ENCODE peak calls at places on chromosomes 6 and 20, in seven cellular contexts. One of them, this sample, is unnamed.
A peak's percentile ranks its signal among the peaks of the same experiment; 100 is the strongest.

GRCh38 chr20:39605908-39606307 is 643.8 kb downstream of the DHX35 start:
- DNase-seq in kidney glomerular epithelial cell: no peak
- DNase-seq in tibial artery: no peak
- DNase-seq in foreskin keratinocyte: peak; percentile 86
- DNase-seq in amniotic stem cell: no peak
- DNase-seq in adrenal gland: no peak
- DNase-seq in Calu3: no peak
- DNase-seq in this sample: no peak

GRCh38 chr20:47748851-47749250 is 36.4 kb downstream of the SULF2 start:
- DNase-seq in tibial artery: no peak
- DNase-seq in foreskin keratinocyte: no peak
- DNase-seq in adrenal gland: no peak
- DNase-seq in Calu3: no peak
- DNase-seq in kidney glomerular epithelial cell: no peak
- DNase-seq in amniotic stem cell: no peak
- DNase-seq in this sample: no peak

GRCh38 chr20:31869942-31870702 is at the start of the genes DUSP15 and TTLL9:
- DNase-seq in foreskin keratinocyte: no peak
- DNase-seq in kidney glomerular epithelial cell: no peak
- DNase-seq in tibial artery: peak; percentile 80
- DNase-seq in amniotic stem cell: no peak
- DNase-seq in adrenal gland: peak; percentile 70
- DNase-seq in Calu3: peak; percentile 46
- DNase-seq in this sample: peak; percentile 81

GRCh38 chr20:1417273-1417672 is 24.4 kb upstream of the FKBP1A start:
- DNase-seq in tibial artery: no peak
- DNase-seq in kidney glomerular epithelial cell: peak; percentile 31
- DNase-seq in foreskin keratinocyte: peak; percentile 99
- DNase-seq in amniotic stem cell: no peak
- DNase-seq in Calu3: no peak
- DNase-seq in adrenal gland: no peak
- DNase-seq in this sample: no peak

GRCh38 chr6:55886185-55886836 is 10.9 kb upstream of the BMP5 start:
- DNase-seq in kidney glomerular epithelial cell: peak; percentile 34
- DNase-seq in foreskin keratinocyte: no peak
- DNase-seq in Calu3: no peak
- DNase-seq in tibial artery: no peak
- DNase-seq in amniotic stem cell: no peak
- DNase-seq in adrenal gland: no peak
- DNase-seq in this sample: no peak

GRCh38 chr20:44622501-44623270 is 28.8 kb downstream of the ADA start:
- DNase-seq in Calu3: no peak
- DNase-seq in foreskin keratinocyte: no peak
- DNase-seq in adrenal gland: no peak
- DNase-seq in tibial artery: no peak
- DNase-seq in kidney glomerular epithelial cell: no peak
- DNase-seq in amniotic stem cell: no peak
- DNase-seq in this sample: no peak

GRCh38 chr20:61886721-61887658 is 178.7 kb downstream of the TAF4 start:
- DNase-seq in kidney glomerular epithelial cell: no peak
- DNase-seq in adrenal gland: peak; percentile 22
- DNase-seq in tibial artery: no peak
- DNase-seq in Calu3: peak; percentile 64
- DNase-seq in foreskin keratinocyte: peak; percentile 38
- DNase-seq in amniotic stem cell: no peak
- DNase-seq in this sample: no peak

GRCh38 chr6:42564496-42564890 is 664 bp downstream of the UBR2 start:
- DNase-seq in kidney glomerular epithelial cell: peak; percentile 29
- DNase-seq in amniotic stem cell: no peak
- DNase-seq in Calu3: no peak
- DNase-seq in foreskin keratinocyte: peak; percentile 47
- DNase-seq in tibial artery: no peak
- DNase-seq in adrenal gland: no peak
- DNase-seq in this sample: no peak

GRCh38 chr20:37282558-37282957 is 6.9 kb upstream of the MANBAL start:
- DNase-seq in Calu3: no peak
- DNase-seq in amniotic stem cell: peak; percentile 79
- DNase-seq in tibial artery: no peak
- DNase-seq in adrenal gland: no peak
- DNase-seq in foreskin keratinocyte: peak; percentile 37
- DNase-seq in kidney glomerular epithelial cell: peak; percentile 29
- DNase-seq in this sample: no peak

GRCh38 chr6:106069478-106069877 is 16.7 kb upstream of the PRDM1 start:
- DNase-seq in Calu3: peak; percentile 51
- DNase-seq in amniotic stem cell: peak; percentile 30
- DNase-seq in tibial artery: no peak
- DNase-seq in foreskin keratinocyte: peak; percentile 86
- DNase-seq in kidney glomerular epithelial cell: peak; percentile 80
- DNase-seq in adrenal gland: peak; percentile 15
- DNase-seq in this sample: peak; percentile 37

GRCh38 chr20:8404912-8405635 is 273.0 kb downstream of the PLCB1 start:
- DNase-seq in tibial artery: no peak
- DNase-seq in adrenal gland: peak; percentile 23
- DNase-seq in amniotic stem cell: no peak
- DNase-seq in kidney glomerular epithelial cell: no peak
- DNase-seq in Calu3: no peak
- DNase-seq in foreskin keratinocyte: no peak
- DNase-seq in this sample: no peak

GRCh38 chr6:65979120-65979519 is 272.1 kb upstream of the EYS start:
- DNase-seq in tibial artery: no peak
- DNase-seq in Calu3: no peak
- DNase-seq in amniotic stem cell: no peak
- DNase-seq in foreskin keratinocyte: no peak
- DNase-seq in kidney glomerular epithelial cell: no peak
- DNase-seq in adrenal gland: no peak
- DNase-seq in this sample: no peak

GRCh38 chr6:99151634-99152344 is 197.7 kb downstream of the FAXC start:
- DNase-seq in amniotic stem cell: peak; percentile 1
- DNase-seq in kidney glomerular epithelial cell: peak; percentile 54
- DNase-seq in adrenal gland: peak; percentile 14
- DNase-seq in tibial artery: no peak
- DNase-seq in foreskin keratinocyte: peak; percentile 33
- DNase-seq in Calu3: peak; percentile 74
- DNase-seq in this sample: no peak

GRCh38 chr6:90184334-90185298 is 112.0 kb downstream of the BACH2 start:
- DNase-seq in kidney glomerular epithelial cell: peak; percentile 71
- DNase-seq in amniotic stem cell: no peak
- DNase-seq in tibial artery: no peak
- DNase-seq in Calu3: peak; percentile 77
- DNase-seq in foreskin keratinocyte: peak; percentile 91
- DNase-seq in adrenal gland: no peak
- DNase-seq in this sample: no peak

GRCh38 chr20:1087311-1087710 is 31.1 kb upstream of the PSMF1 start:
- DNase-seq in tibial artery: no peak
- DNase-seq in adrenal gland: no peak
- DNase-seq in foreskin keratinocyte: no peak
- DNase-seq in Calu3: no peak
- DNase-seq in amniotic stem cell: no peak
- DNase-seq in kidney glomerular epithelial cell: no peak
- DNase-seq in this sample: no peak

GRCh38 chr6:79145301-79145700 is 67.2 kb upstream of the PHIP start:
- DNase-seq in Calu3: no peak
- DNase-seq in kidney glomerular epithelial cell: no peak
- DNase-seq in foreskin keratinocyte: no peak
- DNase-seq in adrenal gland: no peak
- DNase-seq in tibial artery: no peak
- DNase-seq in amniotic stem cell: no peak
- DNase-seq in this sample: no peak

This sample was measured in pancreas.